ENCODE peak calls at places on chromosomes 4 and X, in ten cellular contexts. G, T, H, E, D, A, S, P, R and Z are unnamed samples. For H3K4me1, the result is how much of the 10 kb centered on the place peaks cover.

GRCh38 chr4:38765391-38765790 is 17.4 kb downstream of the TLR10 start:
- DNase-seq in G (no peak), T (peak), H (no peak), E (no peak), D (no peak), A (no peak), S (no peak), P (no peak), R (no peak), Z (no peak)

GRCh38 chrX:18676470-18676869 is 4.6 kb upstream of the RS1 start:
- DNase-seq in G (no peak), T (no peak), H (no peak), E (no peak), D (peak), A (no peak), S (no peak), P (no peak), R (peak), Z (no peak)

GRCh38 chr4:183746305-183747229 is 87.5 kb downstream of the TRAPPC11 start:
- DNase-seq in G (no peak), T (no peak), H (peak), E (no peak), D (no peak), A (peak), S (no peak), P (no peak), R (no peak), Z (no peak)

GRCh38 chrX:104173841-104174240 is 7.6 kb downstream of the FAM199X start:
- DNase-seq in G (no peak), T (no peak), H (no peak), E (no peak), D (no peak), A (no peak), S (no peak), P (no peak), R (no peak), Z (no peak)

GRCh38 chr4:99863804-99864203 is 30.4 kb downstream of the LAMTOR3 start:
- DNase-seq in G (no peak), T (peak), H (no peak), E (no peak), D (peak), A (no peak), S (no peak), P (no peak), R (no peak), Z (no peak)

GRCh38 chr4:129358571-129358970 is 262.6 kb downstream of the C4orf33 start:
- DNase-seq in G (no peak), T (peak), H (no peak), E (no peak), D (peak), A (no peak), S (no peak), P (no peak), R (no peak), Z (no peak)

GRCh38 chrX:41922125-41922521 is 1.2 kb downstream of the CASK start:
- DNase-seq in G (no peak), T (peak), H (no peak), E (no peak), D (peak), A (no peak), S (peak), P (no peak), R (peak), Z (no peak)

GRCh38 chr4:144754562-144755410 is 108.8 kb downstream of the HHIP start:
- DNase-seq in G (peak), T (peak), H (no peak), E (no peak), D (peak), A (no peak), S (no peak), P (no peak), R (no peak), Z (no peak)

GRCh38 chr4:180598281-180598680 is 1644.9 kb upstream of the TENM3 start:
- DNase-seq in G (no peak), T (no peak), H (no peak), E (no peak), D (no peak), A (no peak), S (no peak), P (no peak), R (no peak), Z (no peak)

GRCh38 chrX:100695302-100695701 is 36.6 kb downstream of the SYTL4 start:
- DNase-seq in G (no peak), T (peak), H (no peak), E (no peak), D (no peak), A (no peak), S (no peak), P (no peak), R (peak), Z (no peak)

GRCh38 chrX:11557120-11557519 is 108.6 kb downstream of the ARHGAP6 start:
- DNase-seq in G (no peak), T (peak), H (no peak), E (no peak), D (peak), A (no peak), S (no peak), P (no peak), R (no peak), Z (no peak)

GRCh38 chr4:186486172-186486571 is 69.2 kb downstream of the MTNR1A start:
- DNase-seq in G (no peak), T (no peak), H (no peak), E (no peak), D (peak), A (no peak), S (no peak), P (no peak), R (peak), Z (no peak)

GRCh38 chr4:16083217-16084191 is at the start of gene PROM1:
- DNase-seq in G (no peak), T (no peak), H (no peak), E (peak), D (no peak), A (no peak), S (no peak), P (no peak), R (peak), Z (no peak)

GRCh38 chr4:172963498-172964294 is 204.9 kb upstream of the GALNT7 start:
- DNase-seq in G (no peak), T (no peak), H (no peak), E (no peak), D (no peak), A (no peak), S (no peak), P (no peak), R (no peak), Z (no peak)

GRCh38 chr4:94939791-94940530 is 182.2 kb downstream of the BMPR1B start:
- DNase-seq in G (no peak), T (no peak), H (no peak), E (no peak), D (no peak), A (no peak), S (no peak), P (no peak), R (no peak), Z (no peak)

GRCh38 chr4:96675420-96675819 is 835.5 kb downstream of the PDHA2 start:
- DNase-seq in G (no peak), T (no peak), H (no peak), E (no peak), D (peak), A (no peak), S (no peak), P (no peak), R (no peak), Z (no peak)

GRCh38 chr4:7828011-7828720 is 111.5 kb downstream of the AFAP1 start:
- DNase-seq in G (peak), T (peak), H (peak), E (peak), D (peak), A (peak), S (peak), P (no peak), R (peak), Z (peak)

GRCh38 chr4:107125496-107125895 is 89.4 kb upstream of the DKK2 start:
- DNase-seq in G (no peak), T (no peak), H (no peak), E (no peak), D (no peak), A (no peak), S (no peak), P (no peak), R (no peak), Z (no peak)

GRCh38 chr4:85779165-85779564 is 304.2 kb downstream of the ARHGAP24 start:
- DNase-seq in G (no peak), T (no peak), H (no peak), E (no peak), D (peak), A (no peak), S (no peak), P (no peak), R (no peak), Z (no peak)

GRCh38 chrX:386768-387575 is at the start of gene PPP2R3B:
- DNase-seq in G (peak), T (peak), H (peak), E (peak), D (peak), A (peak), S (peak), P (peak), R (peak), Z (peak)

GRCh38 chr4:84258905-84259830 is 239.9 kb downstream of the NKX6-1 start:
- DNase-seq in G (peak), T (peak), H (no peak), E (no peak), D (peak), A (no peak), S (no peak), P (no peak), R (no peak), Z (no peak)

GRCh38 chr4:71396382-71396781 is 57.6 kb downstream of the SLC4A4 start:
- DNase-seq in G (no peak), T (no peak), H (no peak), E (no peak), D (no peak), A (no peak), S (no peak), P (no peak), R (no peak), Z (no peak)

GRCh38 chr4:80173387-80173786 is 23.9 kb upstream of the PRDM8 start:
- DNase-seq in G (no peak), T (peak), H (no peak), E (no peak), D (peak), A (no peak), S (peak), P (peak), R (no peak), Z (no peak)

GRCh38 chrX:2628751-2629315 is 62.3 kb upstream of the CD99 start:
- DNase-seq in G (peak), T (no peak), H (no peak), E (no peak), D (no peak), A (no peak), S (peak), P (peak), R (no peak), Z (no peak)

GRCh38 chr4:98891533-98892337 is 37.2 kb downstream of the EIF4E start:
- DNase-seq in G (no peak), T (no peak), H (no peak), E (no peak), D (peak), A (no peak), S (no peak), P (no peak), R (no peak), Z (no peak)

GRCh38 chrX:124388562-124388961 is 42.2 kb downstream of the SH2D1A start:
- DNase-seq in G (peak), T (peak), H (peak), E (peak), D (peak), A (no peak), S (peak), P (peak), R (peak), Z (no peak)

GRCh38 chr4:185774815-185775684 is 36.9 kb downstream of the SORBS2 start:
- DNase-seq in G (no peak), T (no peak), H (no peak), E (no peak), D (peak), A (peak), S (no peak), P (no peak), R (no peak), Z (peak)

GRCh38 chr4:88333741-88334405 is 44.8 kb upstream of the HERC6 start:
- DNase-seq in G (no peak), T (peak), H (peak), E (no peak), D (peak), A (no peak), S (no peak), P (no peak), R (no peak), Z (no peak)

GRCh38 chr4:105550641-105551040 is 1.8 kb upstream of the ARHGEF38 start:
- DNase-seq in G (no peak), T (peak), H (no peak), E (peak), D (no peak), A (no peak), S (no peak), P (no peak), R (no peak), Z (no peak)

GRCh38 chrX:136954930-136955329 is 74.4 kb upstream of the RBMX start:
- DNase-seq in G (peak), T (peak), H (no peak), E (no peak), D (peak), A (no peak), S (peak), P (no peak), R (peak), Z (no peak)

GRCh38 chr4:24105183-24106039 is 215.6 kb upstream of the PPARGC1A start:
- DNase-seq in G (no peak), T (peak), H (peak), E (no peak), D (peak), A (no peak), S (no peak), P (no peak), R (no peak), Z (no peak)

GRCh38 chr4:170008376-170008775 is 17.8 kb downstream of the MFAP3L start:
- DNase-seq in G (no peak), T (peak), H (no peak), E (no peak), D (no peak), A (no peak), S (no peak), P (no peak), R (no peak), Z (no peak)

GRCh38 chr4:14701896-14702295 is 300.4 kb upstream of the CPEB2 start:
- DNase-seq in G (no peak), T (no peak), H (no peak), E (no peak), D (no peak), A (no peak), S (no peak), P (no peak), R (no peak), Z (no peak)

GRCh38 chrX:9788908-9789307 is 2.7 kb downstream of the SHROOM2 start:
- DNase-seq in G (no peak), T (no peak), H (no peak), E (no peak), D (peak), A (no peak), S (no peak), P (no peak), R (no peak), Z (no peak)

GRCh38 chr4:118888666-118889312 is at the start of gene SYNPO2:
- DNase-seq in G (peak), T (peak), H (peak), E (peak), D (peak), A (peak), S (peak), P (no peak), R (peak), Z (peak)

DNA sequence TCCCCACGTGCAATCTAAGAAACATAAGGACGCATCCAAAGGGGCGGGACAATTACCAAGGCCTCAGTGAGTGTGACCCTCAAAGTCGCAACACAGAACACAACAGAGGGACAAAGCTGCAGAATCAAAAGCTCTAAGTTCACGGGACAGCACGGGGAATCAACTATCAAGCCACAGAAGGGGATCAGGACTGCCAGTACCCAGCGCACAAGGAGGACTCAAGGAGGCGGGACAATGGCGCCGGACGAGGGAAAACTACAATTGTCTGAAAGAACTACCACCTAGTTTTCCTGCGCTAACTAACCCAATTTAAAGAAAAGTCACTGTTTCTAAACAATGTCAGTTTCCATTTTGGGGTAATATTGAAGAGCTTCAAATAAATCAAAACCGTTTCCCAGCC is 1.3 kb downstream of the FAM53A start:
- DNase-seq in G (no peak), T (no peak), H (no peak), E (no peak), D (no peak), A (no peak), S (no peak), P (no peak), R (no peak), Z (no peak)
- H3K4me3 ChIP-seq in G (no peak), T (no peak), H (peak), E (no peak), D (no peak), A (peak), S (peak), P (peak), R (peak), Z (peak)

GRCh38 chrX:154061801-154062200 is 35.7 kb downstream of the MECP2 start:
- DNase-seq in G (no peak), T (no peak), H (no peak), E (no peak), D (no peak), A (no peak), S (no peak), P (no peak), R (no peak), Z (no peak)

GRCh38 chrX:154059729-154060245 is 37.7 kb downstream of the MECP2 start:
- DNase-seq in G (no peak), T (no peak), H (no peak), E (no peak), D (no peak), A (no peak), S (no peak), P (no peak), R (no peak), Z (no peak)

GRCh38 chrX:154068560-154068959 is 29.0 kb downstream of the MECP2 start:
- DNase-seq in G (no peak), T (no peak), H (no peak), E (no peak), D (no peak), A (no peak), S (no peak), P (no peak), R (no peak), Z (no peak)

GRCh38 chrX:154063234-154063633 is 34.3 kb downstream of the MECP2 start:
- DNase-seq in G (no peak), T (no peak), H (no peak), E (no peak), D (no peak), A (no peak), S (no peak), P (no peak), R (no peak), Z (no peak)

DNA sequence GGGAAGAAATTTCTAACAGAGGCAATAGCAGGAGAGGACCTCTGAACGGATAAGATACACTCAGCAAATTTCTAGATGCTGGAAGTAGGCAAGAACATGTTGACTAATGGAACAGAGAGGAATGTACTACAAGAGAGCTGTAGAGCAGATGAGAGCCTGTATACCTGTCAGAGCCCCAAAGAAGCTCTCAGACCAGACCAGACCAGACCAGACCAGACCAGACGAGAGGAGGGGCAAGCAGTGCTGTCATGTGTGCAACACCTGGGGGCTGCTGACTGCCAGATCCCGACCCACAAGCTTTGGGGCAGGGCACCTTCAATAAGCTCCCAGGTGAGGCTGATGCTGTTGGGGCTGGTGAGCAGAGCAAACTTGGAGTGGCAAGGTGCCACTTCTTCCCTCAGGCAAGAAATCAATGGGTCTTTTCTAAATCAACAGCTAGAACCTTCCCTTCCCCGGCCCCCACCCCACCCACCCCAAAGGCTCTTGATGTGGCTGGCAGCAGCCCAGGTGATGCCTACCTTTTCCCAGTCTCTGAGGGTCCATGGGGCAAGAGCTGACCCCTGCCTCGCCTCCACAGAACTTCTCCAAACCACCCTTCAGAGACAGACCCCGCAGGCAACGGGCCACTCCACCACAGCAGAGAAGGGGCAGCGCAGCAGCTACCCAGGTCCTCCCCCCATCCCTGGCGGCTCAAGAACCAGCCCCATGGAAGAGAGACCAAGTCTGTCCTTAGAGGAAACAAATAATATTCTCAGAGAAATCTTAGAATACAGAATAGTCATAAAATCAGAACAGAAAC is 32.7 kb downstream of the MECP2 start:
- DNase-seq in G (no peak), T (no peak), H (no peak), E (no peak), D (no peak), A (no peak), S (no peak), P (no peak), R (no peak), Z (no peak)
- H3K4me1 ChIP-seq in G (under half), T (under half), H (under half), E (under half), D (under half), A (under half), S (half or more), P (under half), R (under half), Z (under half)

DNA sequence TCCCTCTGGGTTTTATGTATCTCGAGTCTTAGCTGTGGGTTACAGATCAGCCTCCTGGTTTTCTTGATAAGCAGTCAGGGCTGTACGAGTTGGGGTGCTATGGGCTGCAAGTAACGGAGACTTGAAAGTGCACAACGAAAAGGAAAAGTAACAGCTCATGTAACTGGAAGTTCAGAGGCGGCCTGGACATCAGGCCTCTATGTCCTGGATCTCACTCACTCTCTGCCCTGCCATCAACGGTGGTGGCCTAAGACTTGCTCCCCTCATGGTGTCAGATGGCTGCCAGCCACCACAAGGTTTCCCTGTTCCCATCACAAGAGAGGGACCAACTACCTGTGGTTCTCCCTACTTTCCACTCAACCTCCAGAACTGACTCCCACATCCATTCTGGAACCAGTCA is 4.8 kb downstream of the PPP2R2C start:
- DNase-seq in G (no peak), T (no peak), H (peak), E (no peak), D (no peak), A (no peak), S (no peak), P (no peak), R (no peak), Z (no peak)
- H3K27ac ChIP-seq in G (no peak), T (no peak), H (no peak), E (no peak), D (no peak), A (no peak), S (no peak), P (no peak), R (no peak), Z (no peak)

GRCh38 chr4:1547131-1547862 is 136.8 kb downstream of the FAM53A start:
- DNase-seq in G (no peak), T (no peak), H (no peak), E (no peak), D (no peak), A (no peak), S (no peak), P (no peak), R (no peak), Z (no peak)
- H3K4me3 ChIP-seq in G (no peak), T (no peak), H (peak), E (no peak), D (no peak), A (no peak), S (no peak), P (no peak), R (no peak), Z (no peak)

GRCh38 chrX:127577884-127578283 is 474.3 kb downstream of the ACTRT1 start:
- DNase-seq in G (no peak), T (no peak), H (no peak), E (no peak), D (no peak), A (no peak), S (no peak), P (no peak), R (no peak), Z (no peak)

GRCh38 chrX:127570276-127570675 is 481.9 kb downstream of the ACTRT1 start:
- DNase-seq in G (no peak), T (no peak), H (no peak), E (no peak), D (no peak), A (no peak), S (no peak), P (no peak), R (no peak), Z (no peak)

GRCh38 chrX:127578395-127578794 is 473.8 kb downstream of the ACTRT1 start:
- DNase-seq in G (no peak), T (no peak), H (no peak), E (no peak), D (no peak), A (no peak), S (no peak), P (no peak), R (no peak), Z (no peak)

GRCh38 chrX:127574829-127575228 is 477.4 kb downstream of the ACTRT1 start:
- DNase-seq in G (no peak), T (no peak), H (no peak), E (no peak), D (no peak), A (no peak), S (no peak), P (no peak), R (no peak), Z (no peak)
- H3K4me1 ChIP-seq in G (under half), T (under half), H (under half), E (under half), D (under half), A (under half), S (under half), P (under half), R (under half), Z (under half)